ENCODE peak calls at places on chromosomes 12 and 14, in six cellular contexts. R is dorsolateral prefrontal cortex, V is HFF-Myc, T is tibial nerve, U is heart right ventricle, N is psoas muscle. D is an unnamed sample.

GRCh38 chr12:47823422-47824086 is 3.9 kb upstream of the HDAC7 start:
- DNase-seq in R (no peak), V (no peak), T (no peak), U (no peak), N (no peak), D (no peak)

GRCh38 chr12:45334396-45334795 is 118.5 kb downstream of the ANO6 start:
- DNase-seq in R (no peak), V (no peak), T (no peak), U (no peak), N (no peak), D (no peak)

GRCh38 chr12:34405286-34406227 is 383.3 kb downstream of the ALG10 start:
- DNase-seq in R (peak; percentile 6), V (no peak), T (no peak), U (no peak), N (peak; percentile 36), D (no peak)

GRCh38 chr12:112837629-112838191 is 46.2 kb downstream of the RPH3A start:
- DNase-seq in R (no peak), V (no peak), T (no peak), U (no peak), N (no peak), D (no peak)

GRCh38 chr12:122078141-122079037 is at the start of gene MLXIP:
- DNase-seq in R (peak; percentile 97), V (peak; percentile 68), T (peak; percentile 89), U (peak; percentile 93), N (peak; percentile 97), D (peak; percentile 91)

GRCh38 chr14:49971156-49972141 is 78.6 kb downstream of the ARF6 start:
- DNase-seq in R (no peak), V (peak; percentile 38), T (no peak), U (no peak), N (no peak), D (peak; percentile 93)

GRCh38 chr12:55818140-55818728 is 393 bp downstream of the ORMDL2 start:
- DNase-seq in R (no peak), V (no peak), T (no peak), U (no peak), N (no peak), D (no peak)

GRCh38 chr12:53097564-53098353 is at the start of gene IGFBP6:
- DNase-seq in R (peak; percentile 36), V (no peak), T (peak; percentile 61), U (peak; percentile 62), N (peak; percentile 82), D (peak; percentile 53)

GRCh38 chr12:105848286-105848685 is 290.5 kb downstream of the NUAK1 start:
- DNase-seq in R (no peak), V (no peak), T (no peak), U (no peak), N (no peak), D (no peak)

GRCh38 chr14:106845286-106846087 is 1319.1 kb downstream of the TMEM121 start:
- DNase-seq in R (no peak), V (no peak), T (no peak), U (no peak), N (no peak), D (peak; percentile 65)

GRCh38 chr14:73662439-73663056 is 17.8 kb downstream of the DNAL1 start:
- DNase-seq in R (no peak), V (peak; percentile 95), T (no peak), U (no peak), N (peak; percentile 52), D (no peak)
- TF ChIP-seq CTCF in R (no peak), V (peak; percentile 59), T (no peak), U (no peak), N (peak; percentile 34), D (no peak)

DNA sequence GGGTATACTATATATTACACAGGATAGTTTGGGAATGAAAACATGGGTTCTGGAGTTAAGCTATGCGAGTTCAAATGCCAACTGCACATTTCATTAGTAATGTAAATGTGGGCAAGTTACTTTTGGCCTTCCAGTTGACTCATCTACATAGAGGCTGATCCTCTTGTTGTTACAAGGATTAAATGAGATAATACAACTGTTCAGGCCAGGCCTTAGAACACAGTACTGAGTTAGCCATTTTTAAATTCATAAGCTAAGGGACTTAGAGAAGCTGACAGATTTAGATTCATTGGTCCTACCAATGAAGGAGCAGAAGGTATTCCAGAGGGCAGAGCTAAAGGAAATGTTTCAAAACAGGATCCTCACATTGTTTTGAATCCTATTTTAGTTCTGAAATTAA is 32.6 kb downstream of the HIGD1C start:
- DNase-seq in R (no peak), V (no peak), T (no peak), U (no peak), N (no peak), D (no peak)
- H3K4me3 ChIP-seq in R (no peak overlapping the region), V (no peak overlapping the region), T (no peak overlapping the region), U (no peak overlapping the region), N (no peak overlapping the region), D (no peak overlapping the region)

DNA sequence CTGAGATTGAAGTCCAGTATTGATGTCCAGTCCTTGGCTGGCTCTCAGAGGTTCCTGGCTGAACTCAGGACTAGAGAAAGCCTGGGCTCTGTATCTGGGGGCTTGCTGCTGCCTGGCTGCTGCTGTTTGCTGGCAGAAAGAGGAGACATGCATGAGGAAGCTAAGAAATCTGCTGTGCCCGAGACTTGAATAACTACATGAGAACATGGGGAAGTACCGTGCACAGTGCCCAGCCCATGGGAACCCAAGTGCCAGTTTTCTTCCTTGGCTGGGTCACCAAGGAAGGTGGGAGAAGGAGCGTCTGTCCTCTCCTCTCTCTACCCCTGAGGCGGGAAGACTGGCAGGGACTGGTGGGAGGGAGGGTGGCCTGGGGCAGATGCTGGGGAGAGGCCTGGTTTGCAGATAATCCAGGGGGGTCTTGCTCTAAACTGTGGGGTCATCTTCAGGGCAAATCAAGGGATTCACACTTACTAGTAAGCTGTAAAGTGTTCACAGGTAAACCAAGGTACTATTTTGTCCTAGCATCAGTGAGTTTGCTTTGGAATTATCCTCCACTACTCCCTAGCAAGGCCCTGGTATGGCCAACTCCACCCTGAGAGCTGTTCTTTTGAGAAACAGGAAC is 13.8 kb upstream of the ZFP36L1 start:
- DNase-seq in R (peak; percentile 11), V (no peak), T (no peak), U (no peak), N (no peak), D (peak; percentile 72)
- TF ChIP-seq CTCF in R (no peak), V (no peak), T (no peak), U (no peak), N (no peak), D (no peak)

GRCh38 chr12:544142-544541 is 84.4 kb downstream of the B4GALNT3 start:
- DNase-seq in R (no peak), V (no peak), T (no peak), U (no peak), N (no peak), D (no peak)
- H3K4me3 ChIP-seq in R (no peak overlapping the region), V (no peak overlapping the region), T (no peak overlapping the region), U (no peak overlapping the region), N (no peak overlapping the region), D (no peak overlapping the region)

GRCh38 chr14:96497586-96497985 is 4.6 kb upstream of the PAPOLA start:
- DNase-seq in R (no peak), V (no peak), T (no peak), U (no peak), N (no peak), D (no peak)

GRCh38 chr14:96502621-96503251 is 554 bp downstream of the PAPOLA start:
- DNase-seq in R (peak; percentile 28), V (no peak), T (peak; percentile 40), U (peak; percentile 59), N (peak; percentile 79), D (peak; percentile 74)

GRCh38 chr14:96501383-96501745 is 818 bp upstream of the PAPOLA start:
- DNase-seq in R (no peak), V (no peak), T (no peak), U (no peak), N (no peak), D (no peak)

GRCh38 chr14:96497087-96497486 is 5.1 kb upstream of the PAPOLA start:
- DNase-seq in R (no peak), V (no peak), T (no peak), U (no peak), N (no peak), D (peak; percentile 71)

DNA sequence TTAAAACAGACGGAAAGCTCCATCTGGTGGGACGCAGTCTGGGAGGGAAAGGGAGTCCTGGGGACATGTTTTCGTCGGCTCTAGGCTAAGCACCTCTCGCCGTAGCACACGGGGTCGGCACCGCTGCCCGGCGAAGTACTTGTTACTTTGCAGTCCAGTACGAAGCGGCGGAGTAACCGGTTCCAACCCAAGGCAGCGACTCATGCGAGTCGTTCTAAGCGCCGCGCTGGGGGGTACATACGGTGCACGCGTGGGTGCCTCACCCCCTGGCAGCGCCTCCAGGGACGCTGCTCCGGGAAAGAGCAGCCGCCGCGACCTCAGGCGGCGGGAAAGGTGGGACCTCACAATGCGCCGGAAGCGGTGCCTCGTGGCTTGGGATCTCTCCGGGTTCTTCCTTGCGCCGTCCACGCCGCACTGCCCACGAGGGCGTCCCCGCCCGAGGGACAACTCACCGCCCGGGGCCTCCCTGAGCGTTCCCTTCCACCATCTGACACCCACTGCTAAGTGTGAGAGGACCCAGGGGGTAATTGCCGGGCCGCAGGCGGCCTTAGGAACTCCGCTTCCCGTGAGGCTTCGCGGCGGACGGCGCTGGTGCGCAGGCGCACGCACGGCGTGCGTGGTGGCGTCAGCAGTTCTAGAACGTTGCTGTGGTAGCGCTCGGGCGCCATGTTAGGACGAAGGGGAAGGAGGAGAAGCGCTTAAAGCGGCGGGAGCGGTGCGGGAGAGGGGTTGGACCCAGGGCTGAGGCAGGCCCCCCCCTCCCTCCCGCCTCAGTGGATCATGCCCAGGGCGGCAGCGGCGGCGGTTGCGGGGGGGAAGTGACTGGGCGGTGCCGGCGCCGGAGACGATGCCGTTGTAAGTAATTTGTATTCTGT is at the start of gene PAPOLA:
- DNase-seq in R (peak; percentile 94), V (peak; percentile 82), T (peak; percentile 86), U (peak; percentile 93), N (peak; percentile 98), D (peak; percentile 98)
- TF ChIP-seq CTCF in R (peak; percentile 4), V (no peak), T (peak; percentile 43), U (peak; percentile 20), N (peak; percentile 17), D (no peak)

GRCh38 chr12:49198431-49199155 is 9.7 kb upstream of the TUBA1A start:
- DNase-seq in R (peak; percentile 55), V (peak; percentile 94), T (no peak), U (peak; percentile 73), N (no peak), D (no peak)

GRCh38 chr12:49206389-49206788 is 17.5 kb upstream of the TUBA1A start:
- DNase-seq in R (no peak), V (no peak), T (no peak), U (no peak), N (no peak), D (no peak)

GRCh38 chr12:49201595-49202295 is 12.9 kb upstream of the TUBA1A start:
- DNase-seq in R (no peak), V (no peak), T (no peak), U (peak; percentile 43), N (no peak), D (no peak)

GRCh38 chr12:49195734-49196133 is 6.9 kb upstream of the TUBA1A start:
- DNase-seq in R (no peak), V (no peak), T (no peak), U (no peak), N (no peak), D (no peak)

DNA sequence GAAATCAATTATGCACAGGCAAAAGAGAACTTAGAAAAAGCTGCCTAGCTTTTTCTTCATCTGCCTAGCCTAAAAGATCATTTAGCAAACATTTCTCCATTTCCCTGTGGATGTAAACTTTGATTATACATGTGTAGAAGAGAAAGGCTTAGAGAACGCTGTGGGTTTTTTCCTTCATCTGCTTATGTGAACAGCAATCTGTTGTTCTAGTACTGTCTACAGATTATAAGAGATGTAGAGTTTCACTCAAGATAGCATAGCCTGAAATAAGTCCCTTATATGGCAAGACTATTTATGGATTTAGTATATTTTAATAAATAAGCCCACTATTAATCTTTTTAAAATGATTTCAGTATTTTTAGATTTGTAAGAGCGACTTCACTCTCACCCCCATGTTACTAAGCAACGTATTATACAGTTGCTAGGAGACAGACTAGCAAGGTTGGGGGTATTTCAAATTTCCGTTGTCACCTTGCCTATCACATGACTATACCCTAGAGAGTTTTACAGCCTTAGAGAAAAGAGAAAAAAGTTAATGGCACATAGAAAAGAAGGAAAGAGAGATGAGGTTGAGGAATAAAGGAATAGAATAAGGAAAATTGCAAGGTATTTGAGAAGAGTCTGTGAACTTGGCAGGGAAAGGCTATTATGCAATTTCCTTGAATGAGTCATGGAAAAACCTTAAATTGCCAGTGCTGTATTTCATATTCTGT is 12.2 kb upstream of the TUBA1A start:
- DNase-seq in R (no peak), V (no peak), T (peak; percentile 61), U (no peak), N (no peak), D (peak; percentile 65)
- H3K4me3 ChIP-seq in R (no peak overlapping the region), V (no peak overlapping the region), T (no peak overlapping the region), U (no peak overlapping the region), N (peak overlapping the region; percentile 26), D (no peak overlapping the region)